ENCODE peak calls at places on chromosomes 6 and 20, in eight cellular contexts. D is T-helper 2 cell, F is memory B cell, J is NCI-H524 treated with DMSO at 0.1 percent for 48 hours, M is C1 segment of cervical spinal cord, L is mesenchymal stem cell, Y is GM12865, K is midbrain. Z is an unnamed sample.

GRCh38 chr20:38805958-38806854 is 709 bp downstream of the PPP1R16B start:
- DNase-seq in D (peak; percentile 25), F (peak; percentile 38), J (no peak), M (no peak), L (no peak), Y (peak; percentile 51), K (peak; percentile 26), Z (no peak)

GRCh38 chr6:113560908-113561307 is 296.2 kb upstream of the MARCKS start:
- DNase-seq in D (no peak), F (no peak), J (no peak), M (no peak), L (peak; percentile 27), Y (no peak), K (no peak), Z (peak; percentile 51)

GRCh38 chr20:41098703-41099250 is 38.6 kb upstream of the PLCG1 start:
- DNase-seq in D (no peak), F (no peak), J (no peak), M (no peak), L (peak; percentile 58), Y (no peak), K (no peak), Z (no peak)

GRCh38 chr6:41685641-41686380 is 47.5 kb downstream of the MDFI start:
- DNase-seq in D (no peak), F (no peak), J (no peak), M (no peak), L (no peak), Y (no peak), K (no peak), Z (no peak)

GRCh38 chr20:4812641-4813075 is 90.9 kb downstream of the PRND start:
- DNase-seq in D (no peak), F (peak; percentile 51), J (no peak), M (no peak), L (no peak), Y (peak; percentile 61), K (no peak), Z (no peak)

GRCh38 chr20:45038747-45039469 is 62.0 kb downstream of the KCNS1 start:
- DNase-seq in D (no peak), F (no peak), J (no peak), M (no peak), L (no peak), Y (no peak), K (no peak), Z (no peak)

GRCh38 chr6:50602191-50602810 is 111.0 kb upstream of the TFAP2D start:
- DNase-seq in D (no peak), F (peak; percentile 8), J (peak; percentile 2), M (no peak), L (peak; percentile 26), Y (peak; percentile 40), K (peak; percentile 20), Z (peak; percentile 19)

GRCh38 chr20:56595746-56596478 is 33.2 kb upstream of the TFAP2C start:
- DNase-seq in D (no peak), F (no peak), J (no peak), M (no peak), L (no peak), Y (no peak), K (no peak), Z (no peak)

GRCh38 chr6:9540126-9540525 is 874.7 kb downstream of the TFAP2A start:
- DNase-seq in D (no peak), F (no peak), J (no peak), M (no peak), L (no peak), Y (no peak), K (no peak), Z (no peak)

GRCh38 chr20:18971574-18971973 is 158.0 kb downstream of the SCP2D1 start:
- DNase-seq in D (no peak), F (no peak), J (no peak), M (no peak), L (no peak), Y (no peak), K (no peak), Z (no peak)

GRCh38 chr6:99563056-99563723 is 5.3 kb downstream of the CCNC start:
- DNase-seq in D (no peak), F (no peak), J (no peak), M (no peak), L (no peak), Y (no peak), K (no peak), Z (no peak)

GRCh38 chr6:14396826-14397517 is 279.4 kb downstream of the CD83 start:
- DNase-seq in D (no peak), F (peak; percentile 28), J (no peak), M (no peak), L (no peak), Y (peak; percentile 28), K (no peak), Z (no peak)

GRCh38 chr20:63968928-63969760 is 586 bp downstream of the ZNF512B start:
- DNase-seq in D (no peak), F (no peak), J (no peak), M (no peak), L (no peak), Y (no peak), K (no peak), Z (no peak)

GRCh38 chr20:45798935-45799642 is 7.3 kb downstream of the DNTTIP1 start:
- DNase-seq in D (no peak), F (peak; percentile 53), J (peak; percentile 2), M (no peak), L (peak; percentile 69), Y (peak; percentile 69), K (peak; percentile 19), Z (peak; percentile 69)

GRCh38 chr6:140303218-140303949 is 928.9 kb upstream of the CITED2 start:
- DNase-seq in D (no peak), F (no peak), J (no peak), M (no peak), L (no peak), Y (no peak), K (no peak), Z (no peak)

GRCh38 chr6:122645256-122645655 is 35.1 kb downstream of the PKIB start:
- DNase-seq in D (no peak), F (no peak), J (peak; percentile 32), M (no peak), L (no peak), Y (no peak), K (no peak), Z (no peak)

GRCh38 chr6:44651604-44652003 is 264.1 kb downstream of the CDC5L start:
- DNase-seq in D (no peak), F (no peak), J (no peak), M (no peak), L (no peak), Y (no peak), K (no peak), Z (no peak)

GRCh38 chr6:4910060-4910746 is 93.6 kb downstream of the RPP40 start:
- DNase-seq in D (no peak), F (no peak), J (no peak), M (no peak), L (no peak), Y (no peak), K (no peak), Z (no peak)

GRCh38 chr6:2784061-2784460 is 18.9 kb downstream of the WRNIP1 start:
- DNase-seq in D (no peak), F (no peak), J (no peak), M (no peak), L (peak; percentile 14), Y (no peak), K (no peak), Z (no peak)

GRCh38 chr6:1527098-1527497 is 82.6 kb upstream of the FOXC1 start:
- DNase-seq in D (no peak), F (no peak), J (no peak), M (peak; percentile 57), L (no peak), Y (peak; percentile 33), K (peak; percentile 56), Z (no peak)

GRCh38 chr6:21742238-21742660 is 148.7 kb downstream of the SOX4 start:
- DNase-seq in D (no peak), F (no peak), J (no peak), M (no peak), L (peak; percentile 91), Y (no peak), K (no peak), Z (no peak)

GRCh38 chr6:33112148-33112547 is 36.4 kb downstream of the HLA-DPB1 start:
- DNase-seq in D (no peak), F (peak; percentile 49), J (no peak), M (no peak), L (peak; percentile 70), Y (peak; percentile 72), K (peak; percentile 47), Z (peak; percentile 48)

GRCh38 chr20:945841-946240 is 29.7 kb upstream of the ANGPT4 start:
- DNase-seq in D (no peak), F (no peak), J (no peak), M (no peak), L (no peak), Y (no peak), K (no peak), Z (no peak)

GRCh38 chr6:33727932-33728331 is 16.4 kb upstream of the UQCC2 start:
- DNase-seq in D (no peak), F (no peak), J (no peak), M (no peak), L (no peak), Y (no peak), K (no peak), Z (no peak)

GRCh38 chr6:15184441-15184861 is 61.4 kb upstream of the JARID2 start:
- DNase-seq in D (no peak), F (no peak), J (no peak), M (no peak), L (no peak), Y (peak; percentile 59), K (no peak), Z (no peak)

GRCh38 chr6:163489584-163489983 is 75.1 kb downstream of the QKI start:
- DNase-seq in D (no peak), F (no peak), J (no peak), M (no peak), L (no peak), Y (no peak), K (no peak), Z (peak; percentile 26)

GRCh38 chr6:75266716-75267291 is 17.8 kb downstream of the TMEM30A start:
- DNase-seq in D (no peak), F (peak; percentile 32), J (no peak), M (no peak), L (peak; percentile 70), Y (peak; percentile 57), K (peak; percentile 67), Z (peak; percentile 46)

GRCh38 chr6:6842301-6842700 is 253.8 kb downstream of the LY86 start:
- DNase-seq in D (no peak), F (no peak), J (no peak), M (no peak), L (no peak), Y (no peak), K (no peak), Z (no peak)

GRCh38 chr6:13649393-13649792 is 34.3 kb downstream of the NOL7 start:
- DNase-seq in D (no peak), F (no peak), J (no peak), M (no peak), L (no peak), Y (no peak), K (no peak), Z (no peak)

GRCh38 chr6:119484598-119484997 is 135.0 kb upstream of the MAN1A1 start:
- DNase-seq in D (no peak), F (no peak), J (no peak), M (no peak), L (peak; percentile 60), Y (no peak), K (no peak), Z (no peak)

GRCh38 chr20:46583411-46584214 is 33.2 kb upstream of the OCSTAMP start:
- DNase-seq in D (no peak), F (no peak), J (no peak), M (no peak), L (no peak), Y (no peak), K (peak; percentile 60), Z (no peak)

GRCh38 chr6:125140808-125141207 is 12.8 kb upstream of the TPD52L1 start:
- DNase-seq in D (no peak), F (no peak), J (no peak), M (no peak), L (no peak), Y (no peak), K (no peak), Z (no peak)

Z was measured in SW480.